ENCODE peak calls at places on chromosomes 16 and 17, in six cellular contexts. J is colonic mucosa, V is brain microvascular endothelial cell, R is GM12865, H is kidney epithelial cell, U is transverse colon. N is an unnamed sample.

GRCh38 chr16:26795184-26795583 is 271.5 kb upstream of the C16orf82 start:
- DNase-seq in H (no peak), U (no peak), V (no peak), R (peak), J (no peak), N (no peak)

GRCh38 chr16:86712158-86713009 is 134.0 kb downstream of the FOXL1 start:
- DNase-seq in J (no peak), V (no peak), R (no peak), H (no peak), U (no peak), N (no peak)

GRCh38 chr17:54180919-54181318 is 358.2 kb downstream of the KIF2B start:
- DNase-seq in J (no peak), U (no peak), V (no peak), R (no peak), H (no peak), N (no peak)

GRCh38 chr17:30256756-30257506 is 21.4 kb upstream of the SLC6A4 start:
- DNase-seq in U (no peak), H (no peak), J (no peak), R (no peak), V (peak), N (peak)

GRCh38 chr16:73289232-73289631 is 241.3 kb upstream of the ZFHX3 start:
- DNase-seq in J (no peak), V (no peak), H (no peak), R (peak), U (no peak), N (no peak)

GRCh38 chr17:60712675-60713074 is 35.0 kb downstream of the BCAS3 start:
- DNase-seq in V (no peak), U (no peak), R (no peak), H (peak), J (no peak), N (no peak)

GRCh38 chr17:47316316-47316715 is 7.4 kb upstream of the EFCAB13 start:
- DNase-seq in J (peak), H (no peak), V (no peak), U (no peak), R (no peak), N (peak)

GRCh38 chr17:81656835-81657234 is 493 bp upstream of the PDE6G start:
- DNase-seq in R (no peak), H (no peak), J (no peak), V (no peak), U (no peak), N (peak)

GRCh38 chr17:76812248-76812647 is 56.0 kb upstream of the MGAT5B start:
- DNase-seq in U (no peak), V (no peak), J (no peak), H (no peak), R (no peak), N (peak)

GRCh38 chr17:75729351-75729750 is 8.1 kb downstream of the ITGB4 start:
- DNase-seq in U (no peak), V (no peak), R (no peak), J (no peak), H (no peak), N (no peak)

GRCh38 chr17:35879748-35880654 is at the start of gene CCL5:
- DNase-seq in H (no peak), V (no peak), J (no peak), U (peak), R (peak), N (peak)

GRCh38 chr17:559699-560378 is 154.8 kb downstream of the VPS53 start:
- DNase-seq in V (peak), H (peak), R (no peak), U (no peak), J (no peak), N (peak)

GRCh38 chr16:80408014-80408413 is 132.8 kb upstream of the DYNLRB2 start:
- DNase-seq in U (no peak), J (no peak), R (no peak), H (no peak), V (no peak), N (no peak)

GRCh38 chr16:49664221-49665215 is 191.4 kb downstream of the ZNF423 start:
- DNase-seq in V (no peak), R (no peak), J (peak), U (no peak), H (no peak), N (no peak)

GRCh38 chr16:80084614-80085013 is 456.2 kb upstream of the DYNLRB2 start:
- DNase-seq in U (peak), J (peak), V (peak), H (peak), R (peak), N (peak)

GRCh38 chr16:77840093-77840492 is 51.7 kb downstream of the VAT1L start:
- DNase-seq in V (no peak), J (peak), H (no peak), U (peak), R (no peak), N (no peak)

GRCh38 chr16:80803341-80804060 is 897 bp downstream of the CDYL2 start:
- DNase-seq in J (peak), R (peak), H (no peak), U (peak), V (no peak), N (peak)

GRCh38 chr17:71180801-71181385 is 939.9 kb upstream of the SOX9 start:
- DNase-seq in V (peak), U (peak), J (peak), R (no peak), H (peak), N (peak)

GRCh38 chr17:71412803-71413202 is 708.0 kb upstream of the SOX9 start:
- DNase-seq in H (peak), V (peak), U (no peak), R (peak), J (no peak), N (peak)

GRCh38 chr17:44935116-44935515 is 12.5 kb downstream of the KIF18B start:
- DNase-seq in J (no peak), R (no peak), V (no peak), H (no peak), U (no peak), N (no peak)

GRCh38 chr17:82424001-82424862 is 5.8 kb upstream of the OGFOD3 start:
- DNase-seq in U (peak), R (peak), V (peak), J (peak), H (no peak), N (peak)

GRCh38 chr17:80995131-80995530 is 3.5 kb downstream of the CHMP6 start:
- DNase-seq in J (no peak), H (no peak), R (no peak), V (no peak), U (no peak), N (no peak)

GRCh38 chr16:50390914-50391700 is 22.3 kb upstream of the BRD7 start:
- DNase-seq in U (no peak), H (no peak), R (no peak), V (no peak), J (no peak), N (no peak)

GRCh38 chr16:24729243-24729966 is at the start of gene TNRC6A:
- DNase-seq in U (peak), R (peak), V (peak), H (peak), J (peak), N (peak)

GRCh38 chr16:56985288-56985961 is 3.9 kb upstream of the NLRC5 start:
- DNase-seq in R (no peak), J (peak), U (peak), V (peak), H (peak), N (peak)

GRCh38 chr16:55876854-55877253 is 1.7 kb upstream of the CES5A start:
- DNase-seq in U (no peak), V (no peak), J (no peak), H (peak), R (no peak), N (no peak)

GRCh38 chr16:85174871-85175723 is 62.8 kb upstream of the CIBAR2 start:
- DNase-seq in R (no peak), U (no peak), J (no peak), H (no peak), V (no peak), N (peak)
- H3K4me3 ChIP-seq in R (no peak), U (no peak), J (no peak), H (no peak), V (peak), N (peak)

GRCh38 chr17:63954402-63955063 is 18.2 kb downstream of the SCN4A start:
- DNase-seq in H (no peak), R (peak), V (no peak), J (no peak), U (peak), N (no peak)

GRCh38 chr17:63948521-63948920 is 16.4 kb upstream of the CD79B start:
- DNase-seq in R (no peak), U (no peak), H (no peak), V (no peak), J (no peak), N (no peak)

GRCh38 chr17:63949576-63950250 is 17.6 kb upstream of the CD79B start:
- DNase-seq in R (no peak), J (no peak), V (no peak), U (no peak), H (no peak), N (no peak)

GRCh38 chr17:63947711-63948330 is 15.7 kb upstream of the CD79B start:
- DNase-seq in R (no peak), U (no peak), V (no peak), H (no peak), J (no peak), N (no peak)

DNA sequence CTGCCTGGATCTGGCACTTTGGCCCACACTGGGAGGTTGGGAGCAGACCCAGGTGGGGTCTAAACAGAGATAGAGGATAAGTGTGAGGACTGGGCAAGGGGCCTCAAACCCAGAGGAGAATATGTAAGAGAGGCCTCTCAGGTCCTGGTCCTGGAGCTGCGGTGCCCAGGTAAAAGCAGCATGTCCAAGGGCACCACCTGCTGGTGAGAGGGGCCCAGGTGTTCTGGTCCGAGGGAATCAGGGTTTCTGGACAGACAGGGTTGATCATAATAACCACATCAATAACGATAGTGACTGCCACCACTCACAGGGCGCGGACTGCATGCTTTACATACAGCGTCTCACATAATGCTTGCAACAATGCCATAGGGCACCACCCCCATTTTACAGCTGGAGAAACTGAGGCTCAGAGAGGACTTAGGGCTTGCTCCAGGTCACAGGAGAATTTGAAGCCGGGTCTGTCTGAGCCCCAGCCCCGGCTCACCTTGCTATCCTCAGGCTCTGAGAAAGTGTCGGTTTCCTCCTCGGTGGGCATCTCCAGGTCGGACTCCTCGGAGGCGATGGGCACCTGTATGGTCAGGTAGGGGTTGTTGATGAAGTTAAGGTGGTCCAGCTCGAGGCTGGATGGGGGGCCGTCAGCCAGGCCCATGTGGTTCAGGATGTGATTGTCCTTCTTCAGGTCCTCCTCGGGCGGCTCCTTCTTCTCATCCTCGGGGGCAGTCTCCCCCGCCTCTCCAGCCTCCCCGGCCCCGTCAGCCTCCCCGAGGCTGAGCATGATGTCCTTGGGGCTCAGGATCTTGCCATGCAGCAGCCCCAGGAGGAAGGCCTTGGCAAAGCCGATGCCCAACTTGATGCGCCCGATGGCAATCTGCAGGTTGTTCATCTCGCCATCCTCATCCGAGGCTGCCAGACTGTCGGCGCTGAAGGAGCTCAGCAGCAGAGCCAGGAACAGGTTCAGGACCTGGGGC is 19.1 kb upstream of the CD79B start:
- DNase-seq in J (peak), R (peak), U (peak), H (no peak), V (no peak), N (no peak)
- TF ChIP-seq CTCF in J (peak), R (peak), U (peak), H (peak), V (peak), N (peak)

GRCh38 chr17:49565948-49566491 is 9.7 kb upstream of the NXPH3 start:
- DNase-seq in H (no peak), J (no peak), U (peak), V (no peak), R (no peak), N (peak)
- H3K4me3 ChIP-seq in H (no peak), J (no peak), U (no peak), V (no peak), R (no peak), N (no peak)

GRCh38 chr17:19336938-19337711 is 25.4 kb downstream of the B9D1 start:
- DNase-seq in V (peak), R (no peak), U (peak), H (no peak), J (no peak), N (no peak)
- TF ChIP-seq CTCF in V (peak), R (no peak), U (peak), H (no peak), J (peak), N (no peak)

DNA sequence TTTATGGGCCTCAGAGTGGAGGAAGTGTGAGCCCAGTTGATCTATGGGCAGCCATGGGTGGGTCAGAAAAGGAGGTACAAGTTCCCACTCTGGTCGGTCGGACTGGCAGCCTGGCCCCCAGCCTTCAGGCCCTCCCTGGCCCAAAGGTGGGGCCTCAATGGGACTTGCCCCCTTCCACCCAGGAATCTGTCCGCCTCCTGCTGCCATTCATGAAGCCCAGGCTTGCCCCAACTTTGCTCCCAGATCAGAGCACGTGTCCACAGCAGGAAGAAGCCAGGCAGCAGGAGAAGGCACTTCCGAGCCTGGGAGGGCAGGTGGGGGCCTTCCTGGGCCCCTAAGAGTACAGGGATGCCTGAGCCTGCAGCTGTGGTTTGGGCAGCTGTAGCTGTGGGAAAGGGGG is 3.0 kb upstream of the CMTM3 start:
- DNase-seq in U (no peak), J (no peak), H (no peak), V (no peak), R (no peak), N (no peak)
- H3K4me3 ChIP-seq in U (no peak), J (no peak), H (no peak), V (no peak), R (no peak), N (no peak)